ENCODE peak calls at places on chromosome 1, in eight cellular contexts. U is HFF-Myc; G is brain microvascular endothelial cell; B is CD8-positive, alpha-beta T cell; V is left ventricle myocardium inferior; F is A673; O is heart right ventricle; A is upper lobe of right lung. D is an unnamed sample.
A peak's percentile ranks its signal among the peaks of the same experiment; 100 is the strongest.

GRCh38 chr1:197307551-197307950 is 39.5 kb downstream of the CRB1 start:
- DNase-seq in U (no peak), V (no peak), A (no peak), B (no peak), O (no peak), G (no peak), F (no peak), D (no peak)

GRCh38 chr1:92872719-92873118 is 40.9 kb downstream of the RPL5 start:
- DNase-seq in G (no peak), F (peak; percentile 9), V (no peak), B (no peak), A (no peak), U (no peak), O (no peak), D (peak; percentile 55)

GRCh38 chr1:74395492-74395891 is 116.9 kb downstream of the LRRC53 start:
- DNase-seq in A (no peak), O (no peak), V (no peak), F (no peak), B (no peak), U (no peak), G (peak; percentile 7), D (no peak)

GRCh38 chr1:68197891-68198290 is 34.4 kb downstream of the WLS start:
- DNase-seq in O (no peak), V (no peak), A (no peak), U (no peak), G (no peak), F (no peak), B (no peak), D (no peak)

GRCh38 chr1:160884579-160884978 is 401 bp downstream of the ITLN1 start:
- DNase-seq in V (no peak), A (no peak), U (no peak), G (no peak), F (peak; percentile 35), O (no peak), B (no peak), D (no peak)

GRCh38 chr1:147892731-147893214 is 9.8 kb upstream of the GJA8 start:
- DNase-seq in A (no peak), F (peak; percentile 63), G (peak; percentile 40), O (no peak), U (peak; percentile 24), V (no peak), B (no peak), D (no peak)

GRCh38 chr1:22612657-22613056 is 23.8 kb upstream of the C1QA start:
- DNase-seq in B (no peak), O (no peak), A (no peak), U (no peak), G (no peak), V (no peak), F (no peak), D (no peak)

GRCh38 chr1:39576016-39576657 is 453 bp downstream of the PABPC4 start:
- DNase-seq in U (no peak), A (peak; percentile 73), B (no peak), F (peak; percentile 34), G (no peak), V (peak; percentile 22), O (peak; percentile 39), D (no peak)

GRCh38 chr1:14435368-14436023 is 163.0 kb upstream of the KAZN start:
- DNase-seq in G (no peak), F (no peak), V (no peak), U (no peak), A (no peak), O (no peak), B (no peak), D (no peak)

DNA sequence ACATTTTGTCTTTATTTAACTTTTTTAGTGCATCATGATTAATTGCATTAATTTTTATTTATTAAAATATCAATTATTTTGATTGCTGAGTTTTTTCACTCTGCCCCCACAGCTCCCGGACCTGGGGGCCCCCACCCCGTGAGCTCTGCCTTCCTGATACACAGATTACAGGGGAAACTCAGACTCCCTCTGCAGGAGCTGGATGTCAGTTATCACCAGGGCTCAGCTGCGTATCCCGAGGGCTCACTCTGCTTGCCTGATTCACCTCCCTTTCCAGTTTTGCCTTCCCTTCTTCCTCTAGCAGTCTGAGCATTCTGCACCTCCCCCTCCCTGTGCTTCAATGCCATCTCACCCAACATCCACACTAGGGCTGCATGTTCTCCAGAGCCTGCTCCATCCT is 98.2 kb downstream of the ATP1A1 start:
- DNase-seq in G (no peak), V (no peak), B (no peak), O (no peak), F (no peak), A (no peak), U (no peak), D (no peak)
- TF ChIP-seq CTCF in G (no peak), V (no peak), B (no peak), O (no peak), F (no peak), A (no peak), U (no peak), D (no peak)

GRCh38 chr1:101474039-101474665 is 237.3 kb downstream of the S1PR1 start:
- DNase-seq in B (no peak), O (no peak), G (no peak), V (no peak), F (peak; percentile 66), A (no peak), U (peak; percentile 9), D (no peak)

GRCh38 chr1:101482306-101482705 is 245.5 kb downstream of the S1PR1 start:
- DNase-seq in V (no peak), G (no peak), O (no peak), F (no peak), A (no peak), B (no peak), U (no peak), D (no peak)

GRCh38 chr1:101479945-101480344 is 243.1 kb downstream of the S1PR1 start:
- DNase-seq in V (no peak), G (no peak), F (no peak), O (no peak), A (no peak), U (no peak), B (no peak), D (no peak)

DNA sequence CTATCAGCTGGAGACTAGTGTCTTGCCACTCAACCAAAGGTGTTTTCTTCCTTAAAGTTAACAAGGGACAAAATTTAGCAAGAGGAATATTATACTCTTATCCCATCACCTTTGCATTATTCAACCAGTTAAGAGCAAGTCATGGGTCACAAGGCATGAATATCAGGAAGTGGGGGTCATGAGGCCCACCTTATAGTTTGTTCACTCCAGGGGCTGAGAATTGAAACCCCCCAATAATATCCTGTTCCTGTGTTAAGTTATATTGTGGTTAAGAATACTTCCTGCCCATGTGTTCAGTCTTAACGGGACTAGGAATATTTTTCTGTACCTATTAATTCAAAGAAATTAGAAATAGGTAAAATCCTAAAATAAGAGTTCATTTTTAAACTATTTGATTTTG is 239.7 kb downstream of the S1PR1 start:
- DNase-seq in B (no peak), F (no peak), A (no peak), G (no peak), U (no peak), V (no peak), O (no peak), D (no peak)
- H3K4me3 ChIP-seq in B (no peak overlapping the region), F (no peak overlapping the region), A (no peak overlapping the region), G (no peak overlapping the region), U (no peak overlapping the region), V (no peak overlapping the region), O (no peak overlapping the region), D (no peak overlapping the region)

DNA sequence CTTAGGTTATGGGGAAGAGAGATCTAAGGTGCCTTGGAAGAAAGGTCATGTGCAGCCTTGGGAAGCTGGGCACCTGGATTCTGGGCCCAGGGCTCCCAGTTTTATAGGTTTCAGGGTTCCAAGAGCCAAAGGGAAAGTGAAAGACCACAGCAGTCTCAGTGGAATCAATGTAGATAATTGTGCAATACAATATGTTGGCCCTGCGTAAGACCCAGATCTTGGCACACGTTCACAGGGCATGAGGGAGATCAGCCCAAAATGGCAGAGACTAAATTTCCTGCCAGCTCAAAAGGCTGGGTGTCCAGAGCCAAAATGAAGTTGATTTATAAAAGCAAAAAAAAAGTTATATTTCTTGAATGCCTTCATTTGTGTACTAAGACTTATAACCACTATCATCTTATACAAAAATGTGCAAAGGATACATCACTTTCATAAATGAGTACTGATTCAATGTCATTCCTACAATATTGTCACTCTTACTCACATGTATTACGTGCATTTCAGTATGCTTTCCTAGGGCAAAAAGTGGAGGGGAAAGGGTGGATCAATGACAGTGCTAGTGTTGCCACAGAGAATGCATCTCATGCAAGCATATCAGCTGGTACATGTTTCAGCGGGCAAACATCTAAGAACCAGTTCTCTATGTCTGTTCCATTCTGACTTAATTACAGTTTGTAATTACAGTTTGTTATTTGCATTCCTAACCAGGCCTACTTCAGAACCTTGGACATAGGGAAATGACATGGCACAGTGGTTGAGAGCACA is 22.5 kb upstream of the NPL start:
- DNase-seq in U (no peak), O (no peak), G (no peak), V (no peak), A (no peak), B (no peak), F (no peak), D (no peak)
- TF ChIP-seq CTCF in U (no peak), O (no peak), G (no peak), V (no peak), A (no peak), B (no peak), F (no peak), D (no peak)

DNA sequence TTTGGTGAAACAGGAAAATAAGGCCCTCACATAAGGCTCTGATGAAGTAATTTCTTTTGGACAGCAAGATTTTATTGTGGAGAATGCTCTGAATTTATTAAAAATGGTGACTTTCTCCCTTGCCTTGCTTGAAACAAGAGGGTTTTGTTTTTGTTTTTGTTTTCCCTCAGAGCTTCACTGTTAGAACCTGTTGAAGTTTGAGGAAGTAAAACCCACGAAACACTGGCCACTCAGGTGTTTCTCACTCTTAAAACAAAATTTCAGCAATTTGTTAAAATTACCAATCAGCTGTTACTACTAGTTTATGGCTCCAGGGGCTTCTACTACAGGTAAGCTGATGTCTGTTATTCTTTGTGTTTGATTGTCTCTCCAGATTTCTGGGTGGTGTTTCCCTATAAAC is 112.6 kb upstream of the B3GALT2 start:
- DNase-seq in O (no peak), G (no peak), A (no peak), U (no peak), B (no peak), V (no peak), F (no peak), D (no peak)
- H3K4me3 ChIP-seq in O (no peak overlapping the region), G (no peak overlapping the region), A (no peak overlapping the region), U (no peak overlapping the region), B (no peak overlapping the region), V (no peak overlapping the region), F (no peak overlapping the region), D (no peak overlapping the region)

DNA sequence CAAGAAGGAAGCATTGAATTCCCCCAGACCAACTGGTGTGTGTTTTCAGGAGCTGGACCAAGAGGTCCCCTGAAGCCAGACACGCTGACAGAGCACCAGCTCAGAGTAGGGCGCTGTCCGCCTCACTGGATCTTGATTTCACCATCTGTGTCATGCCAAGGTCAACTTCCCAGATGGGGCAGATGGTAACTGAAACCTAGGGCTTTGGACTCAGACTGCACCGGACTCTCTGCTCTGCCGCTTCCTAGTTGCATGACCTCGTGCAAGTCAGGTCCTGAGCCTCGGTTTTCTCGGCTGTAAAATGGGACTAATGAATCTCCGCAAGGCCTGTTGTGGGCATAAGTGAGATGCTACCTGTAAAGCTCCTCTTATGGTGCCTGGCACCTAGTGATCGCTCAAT is 17.9 kb upstream of the CASZ1 start:
- DNase-seq in F (no peak), U (no peak), B (no peak), V (no peak), G (no peak), O (no peak), A (peak; percentile 41), D (no peak)
- TF ChIP-seq CTCF in F (no peak), U (no peak), B (no peak), V (no peak), G (no peak), O (no peak), A (no peak), D (no peak)